ENCODE peak calls at places on chromosome 22, in nine cellular contexts. L is pancreas, H is heart left ventricle, Q is cardiac muscle cell, N is lower lobe of right lung, G is iPS DF 6.9, D is neuronal stem cell, S is body of pancreas, W is mammary epithelial cell. M is an unnamed sample. For H3K4me1, the result is how much of the 10 kb centered on the place peaks cover.

GRCh38 chr22:37105990-37106389 is 3.5 kb downstream of the TMPRSS6 start:
- DNase-seq in L (no peak), H (no peak), Q (no peak), N (no peak), G (no peak), D (no peak), S (no peak), W (no peak), M (no peak)

GRCh38 chr22:49014227-49015201 is 813.2 kb downstream of the BRD1 start:
- DNase-seq in L (no peak), H (no peak), Q (no peak), N (peak), G (no peak), D (no peak), S (no peak), W (no peak), M (no peak)

GRCh38 chr22:49668402-49668801 is 159.3 kb downstream of the BRD1 start:
- DNase-seq in L (no peak), H (no peak), Q (no peak), N (peak), G (no peak), D (no peak), S (no peak), W (no peak), M (no peak)

GRCh38 chr22:43153916-43154315 is 2.6 kb downstream of the TSPO start:
- DNase-seq in L (no peak), H (no peak), Q (no peak), N (no peak), G (no peak), D (no peak), S (no peak), W (no peak), M (no peak)

GRCh38 chr22:43878079-43878795 is 13.6 kb downstream of the PNPLA5 start:
- DNase-seq in L (no peak), H (no peak), Q (peak), N (no peak), G (no peak), D (no peak), S (no peak), W (no peak), M (peak)

GRCh38 chr22:40276877-40277823 is 69.2 kb upstream of the ADSL start:
- DNase-seq in L (no peak), H (peak), Q (peak), N (no peak), G (no peak), D (no peak), S (peak), W (peak), M (no peak)

GRCh38 chr22:49208768-49209252 is 618.9 kb downstream of the BRD1 start:
- DNase-seq in L (no peak), H (no peak), Q (no peak), N (no peak), G (no peak), D (peak), S (no peak), W (no peak), M (no peak)

GRCh38 chr22:29480512-29481264 is 670 bp downstream of the NEFH start:
- DNase-seq in L (no peak), H (no peak), Q (peak), N (peak), G (no peak), D (no peak), S (no peak), W (peak), M (peak)

GRCh38 chr22:25563757-25564319 is 637 bp upstream of the GRK3 start:
- DNase-seq in L (no peak), H (no peak), Q (no peak), N (peak), G (no peak), D (no peak), S (peak), W (peak), M (no peak)

GRCh38 chr22:37256075-37256726 is 12.1 kb upstream of the RAC2 start:
- DNase-seq in L (no peak), H (no peak), Q (no peak), N (peak), G (no peak), D (no peak), S (no peak), W (no peak), M (no peak)

GRCh38 chr22:34105461-34106062 is 185.3 kb upstream of the LARGE1 start:
- DNase-seq in L (peak), H (peak), Q (no peak), N (peak), G (peak), D (peak), S (peak), W (peak), M (peak)

GRCh38 chr22:31346733-31347250 is 646 bp upstream of the PATZ1 start:
- DNase-seq in L (peak), H (peak), Q (peak), N (peak), G (no peak), D (peak), S (peak), W (peak), M (peak)

GRCh38 chr22:50081426-50082196 is 3.6 kb downstream of the MLC1 start:
- DNase-seq in L (no peak), H (no peak), Q (no peak), N (no peak), G (no peak), D (no peak), S (no peak), W (no peak), M (no peak)

GRCh38 chr22:50008151-50009040 is 4.2 kb downstream of the IL17REL start:
- DNase-seq in L (no peak), H (no peak), Q (no peak), N (peak), G (no peak), D (no peak), S (no peak), W (no peak), M (peak)

GRCh38 chr22:48654492-48654891 is 1173.2 kb downstream of the BRD1 start:
- DNase-seq in L (no peak), H (no peak), Q (no peak), N (no peak), G (no peak), D (no peak), S (no peak), W (no peak), M (no peak)

GRCh38 chr22:30438559-30438958 is 13.0 kb downstream of the MTFP1 start:
- DNase-seq in L (no peak), H (no peak), Q (no peak), N (no peak), G (no peak), D (no peak), S (no peak), W (no peak), M (no peak)

GRCh38 chr22:40044870-40045834 is 50.4 kb downstream of the FAM83F start:
- DNase-seq in L (peak), H (peak), Q (peak), N (peak), G (no peak), D (peak), S (peak), W (peak), M (peak)

GRCh38 chr22:19696504-19697276 is 17.6 kb upstream of the SEPTIN5 start:
- DNase-seq in L (no peak), H (no peak), Q (no peak), N (no peak), G (no peak), D (no peak), S (no peak), W (no peak), M (no peak)
- H3K4me1 ChIP-seq in L (under half), H (under half), Q (under half), N (under half), G (under half), D (under half), S (under half), W (under half), M (under half)

GRCh38 chr22:28024422-28024888 is 105.4 kb upstream of the PITPNB start:
- DNase-seq in L (no peak), H (no peak), Q (no peak), N (no peak), G (no peak), D (no peak), S (no peak), W (no peak), M (no peak)

GRCh38 chr22:28025866-28026575 is 107.0 kb upstream of the PITPNB start:
- DNase-seq in L (no peak), H (no peak), Q (no peak), N (no peak), G (no peak), D (no peak), S (no peak), W (no peak), M (no peak)

GRCh38 chr22:28023774-28024173 is 104.7 kb upstream of the PITPNB start:
- DNase-seq in L (no peak), H (no peak), Q (no peak), N (no peak), G (no peak), D (no peak), S (no peak), W (no peak), M (no peak)

GRCh38 chr22:28023036-28023435 is 104.0 kb upstream of the PITPNB start:
- DNase-seq in L (no peak), H (no peak), Q (no peak), N (no peak), G (no peak), D (no peak), S (no peak), W (no peak), M (peak)

GRCh38 chr22:28025333-28025732 is 106.3 kb upstream of the PITPNB start:
- DNase-seq in L (no peak), H (no peak), Q (no peak), N (no peak), G (no peak), D (no peak), S (no peak), W (no peak), M (no peak)
- H3K4me1 ChIP-seq in L (under half), H (under half), Q (under half), N (under half), G (under half), D (under half), S (under half), W (under half), M (under half)

GRCh38 chr22:21941921-21942320 is 10.7 kb downstream of the PPM1F start:
- DNase-seq in L (no peak), H (no peak), Q (no peak), N (no peak), G (no peak), D (no peak), S (no peak), W (no peak), M (no peak)
- H3K4me1 ChIP-seq in L (under half), H (half or more), Q (under half), N (half or more), G (under half), D (under half), S (under half), W (under half), M (under half)

GRCh38 chr22:35569916-35570315 is 29.3 kb downstream of the RASD2 start:
- DNase-seq in L (no peak), H (no peak), Q (no peak), N (no peak), G (no peak), D (no peak), S (no peak), W (no peak), M (no peak)

GRCh38 chr22:35567214-35567792 is 26.7 kb downstream of the RASD2 start:
- DNase-seq in L (no peak), H (no peak), Q (no peak), N (no peak), G (no peak), D (no peak), S (no peak), W (no peak), M (no peak)

GRCh38 chr22:35564975-35565867 is 24.6 kb downstream of the RASD2 start:
- DNase-seq in L (no peak), H (no peak), Q (peak), N (no peak), G (no peak), D (no peak), S (no peak), W (no peak), M (no peak)

GRCh38 chr22:35568751-35569725 is 28.4 kb downstream of the RASD2 start:
- DNase-seq in L (no peak), H (peak), Q (no peak), N (no peak), G (no peak), D (no peak), S (no peak), W (peak), M (no peak)

DNA sequence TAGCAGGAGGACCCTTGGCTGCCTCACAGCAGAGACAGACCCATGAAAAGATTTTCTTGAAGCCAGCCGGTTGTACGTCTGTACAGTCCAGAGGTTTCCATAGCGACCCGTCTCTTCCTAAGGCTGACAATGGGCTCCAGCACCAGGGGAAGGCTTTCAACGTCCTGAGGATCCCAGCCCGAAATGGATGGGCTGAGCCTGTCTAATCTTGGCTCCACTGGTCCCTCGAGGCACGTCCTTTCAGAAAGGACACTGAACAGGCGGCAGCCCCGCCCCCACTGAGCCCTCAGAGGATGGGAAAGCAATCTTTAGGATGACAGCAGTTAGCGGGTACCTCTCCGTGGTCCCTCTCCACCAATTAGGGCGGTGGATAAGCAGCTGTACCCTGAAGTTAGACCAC is 27.2 kb downstream of the RASD2 start:
- DNase-seq in L (no peak), H (peak), Q (peak), N (no peak), G (no peak), D (no peak), S (no peak), W (no peak), M (no peak)
- H3K4me1 ChIP-seq in L (under half), H (under half), Q (under half), N (under half), G (under half), D (under half), S (under half), W (under half), M (under half)

GRCh38 chr22:45207533-45207932 is 33.2 kb downstream of the KIAA0930 start:
- DNase-seq in L (peak), H (no peak), Q (no peak), N (no peak), G (no peak), D (no peak), S (no peak), W (no peak), M (no peak)
- H3K4me1 ChIP-seq in L (under half), H (under half), Q (under half), N (under half), G (under half), D (under half), S (under half), W (under half), M (under half)

DNA sequence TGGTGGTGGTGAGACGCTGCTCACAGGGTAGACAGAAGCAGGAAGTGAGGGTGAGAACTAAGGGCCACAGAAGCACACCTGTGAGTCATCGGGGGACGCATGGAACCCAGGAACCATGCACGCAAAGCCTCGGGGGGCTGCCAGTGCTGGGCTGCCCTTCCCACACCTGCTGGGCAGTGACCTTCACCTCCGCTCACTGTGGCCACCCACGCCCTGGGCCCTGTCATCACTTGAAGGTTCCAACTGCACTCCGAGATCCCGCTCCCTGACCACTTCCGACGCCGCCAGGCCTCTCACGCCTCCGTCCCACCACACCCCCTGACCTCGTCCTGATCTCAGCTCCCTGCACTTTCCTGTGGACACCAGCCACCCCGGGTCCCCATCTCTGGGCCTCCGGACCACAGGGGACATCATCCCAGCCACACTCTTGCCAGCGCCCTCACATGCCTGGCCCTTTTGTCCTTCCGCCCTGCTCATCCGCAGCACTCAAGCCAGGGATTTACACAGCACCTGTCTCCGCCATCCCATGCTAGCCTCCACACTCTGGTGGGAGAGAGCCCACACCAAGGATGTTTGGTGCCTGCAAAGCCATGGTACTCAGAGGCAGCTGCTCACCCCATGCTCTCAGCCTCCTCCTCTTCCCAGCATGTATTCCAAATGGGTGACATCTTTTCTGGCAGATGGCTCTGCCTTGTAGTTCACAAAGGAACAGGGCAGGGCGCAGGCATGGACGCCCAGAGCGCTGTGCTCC is 23.1 kb upstream of the ATXN10 start:
- DNase-seq in L (no peak), H (no peak), Q (no peak), N (no peak), G (no peak), D (no peak), S (no peak), W (no peak), M (no peak)
- H3K4me1 ChIP-seq in L (under half), H (under half), Q (under half), N (under half), G (under half), D (under half), S (under half), W (under half), M (under half)